ENCODE peak calls at places on chromosomes 16 and 17, in four cellular contexts. A, U, D and B are unnamed samples.

GRCh38 chr17:19327039-19327776 is 35.3 kb downstream of the B9D1 start:
- DNase-seq in A (no peak), U (no peak), D (peak), B (no peak)

GRCh38 chr17:28610372-28610771 is 3.6 kb downstream of the RSKR start:
- DNase-seq in A (no peak), U (no peak), D (no peak), B (no peak)

GRCh38 chr16:27374794-27375499 is 27.0 kb upstream of the IL21R start:
- DNase-seq in A (peak), U (no peak), D (peak), B (peak)

GRCh38 chr17:1158879-1159278 is 20.9 kb downstream of the ABR start:
- DNase-seq in A (no peak), U (no peak), D (peak), B (no peak)

GRCh38 chr16:84838383-84838948 is 18.7 kb downstream of the CRISPLD2 start:
- DNase-seq in A (no peak), U (no peak), D (no peak), B (no peak)

GRCh38 chr17:3575506-3575905 is 17.9 kb upstream of the TRPV3 start:
- DNase-seq in A (no peak), U (no peak), D (peak), B (no peak)

GRCh38 chr17:79043191-79043930 is 19.4 kb downstream of the C1QTNF1 start:
- DNase-seq in A (no peak), U (no peak), D (no peak), B (no peak)

GRCh38 chr16:79418588-79418987 is 181.9 kb downstream of the MAF start:
- DNase-seq in A (no peak), U (no peak), D (no peak), B (no peak)

GRCh38 chr17:49575524-49576120 is at the start of gene NXPH3:
- DNase-seq in A (peak), U (peak), D (peak), B (no peak)

GRCh38 chr17:39224778-39225307 is 902 bp downstream of the STAC2 start:
- DNase-seq in A (no peak), U (no peak), D (no peak), B (no peak)

GRCh38 chr17:65173284-65173793 is 36.2 kb downstream of the RGS9 start:
- DNase-seq in A (peak), U (no peak), D (peak), B (no peak)